ENCODE peak calls at places on chromosomes 5 and 9, in six cellular contexts. I is BE2C; X is ELF-1; P is neural progenitor cell; H is activated CD4-positive, alpha-beta T cell treated with anti-CD3 and anti-CD28 coated beads, Interleukin-2, amount 50 U/mL, for 48 hours; N is HEK293T. B is an unnamed sample.

GRCh38 chr9:97568461-97569275 is 64.5 kb downstream of the TSTD2 start:
- DNase-seq in X (no peak), N (no peak), I (no peak), P (no peak), H (no peak), B (no peak)

GRCh38 chr9:97808415-97808814 is 44.6 kb upstream of the FOXE1 start:
- DNase-seq in N (no peak), P (peak), X (no peak), H (no peak), I (no peak), B (no peak)

GRCh38 chr5:83608122-83608521 is 112.5 kb downstream of the HAPLN1 start:
- DNase-seq in I (peak), X (peak), H (no peak), P (peak), N (peak), B (peak)

GRCh38 chr5:39661026-39661779 is 236.4 kb upstream of the DAB2 start:
- DNase-seq in H (no peak), P (no peak), X (no peak), N (no peak), I (no peak), B (no peak)

GRCh38 chr9:79387091-79387490 is 184.7 kb upstream of the TLE4 start:
- DNase-seq in P (no peak), N (no peak), H (no peak), I (no peak), X (no peak), B (no peak)

GRCh38 chr9:74861773-74862172 is 25.9 kb downstream of the TRPM6 start:
- DNase-seq in N (no peak), I (no peak), P (no peak), H (no peak), X (no peak), B (no peak)

GRCh38 chr5:180049357-180049673 is 22.2 kb downstream of the RNF130 start:
- DNase-seq in I (no peak), N (no peak), H (no peak), P (no peak), X (no peak), B (no peak)

GRCh38 chr5:154740483-154740882 is 14.7 kb upstream of the LARP1 start:
- DNase-seq in I (no peak), X (no peak), N (no peak), P (peak), H (no peak), B (no peak)

GRCh38 chr9:6634441-6634840 is 11.1 kb downstream of the GLDC start:
- DNase-seq in N (no peak), I (no peak), X (no peak), P (no peak), H (no peak), B (no peak)

GRCh38 chr9:120893585-120893857 is 16.5 kb upstream of the PHF19 start:
- DNase-seq in X (no peak), P (no peak), H (no peak), I (no peak), N (no peak), B (no peak)

GRCh38 chr5:127008300-127008975 is 21.9 kb downstream of the MARCHF3 start:
- DNase-seq in H (no peak), N (no peak), I (no peak), X (no peak), P (no peak), B (no peak)

GRCh38 chr9:112198646-112199045 is 23.5 kb upstream of the SUSD1 start:
- DNase-seq in X (no peak), P (no peak), H (no peak), N (no peak), I (no peak), B (no peak)

GRCh38 chr5:76703707-76704106 is 12.2 kb upstream of the F2R start:
- DNase-seq in P (no peak), N (no peak), H (no peak), X (no peak), I (no peak), B (no peak)

GRCh38 chr9:69746859-69747560 is 12.8 kb downstream of the PTAR1 start:
- DNase-seq in N (no peak), H (no peak), P (no peak), X (no peak), I (no peak), B (no peak)

GRCh38 chr5:72273547-72273946 is 46.5 kb downstream of the MRPS27 start:
- DNase-seq in N (no peak), H (no peak), P (no peak), X (no peak), I (no peak), B (no peak)

GRCh38 chr5:150446583-150446982 is 3.0 kb downstream of the RPS14 start:
- DNase-seq in P (no peak), H (no peak), X (no peak), I (no peak), N (no peak), B (no peak)

GRCh38 chr5:68187268-68188055 is 28.1 kb upstream of the PIK3R1 start:
- DNase-seq in P (peak), X (peak), I (no peak), H (no peak), N (no peak), B (peak)

GRCh38 chr9:134728021-134728795 is 86.6 kb downstream of the COL5A1 start:
- DNase-seq in P (no peak), I (no peak), N (no peak), H (no peak), X (no peak), B (no peak)

GRCh38 chr5:125336401-125336800 is 590.0 kb upstream of the ZNF608 start:
- DNase-seq in I (no peak), P (no peak), N (no peak), H (no peak), X (no peak), B (no peak)

GRCh38 chr5:28523887-28524637 is 1485.7 kb upstream of the CDH9 start:
- DNase-seq in H (no peak), X (peak), P (no peak), I (no peak), N (no peak), B (no peak)

GRCh38 chr9:22050924-22051323 is 41.8 kb upstream of the CDKN2B start:
- DNase-seq in P (no peak), X (no peak), N (no peak), I (no peak), H (no peak), B (no peak)

GRCh38 chr5:151288180-151288579 is 15.4 kb downstream of the SLC36A3 start:
- DNase-seq in H (no peak), N (peak), X (peak), I (no peak), P (no peak), B (no peak)

GRCh38 chr5:98767563-98767962 is 5.9 kb upstream of the RGMB start:
- DNase-seq in I (no peak), N (no peak), H (no peak), X (peak), P (peak), B (no peak)

GRCh38 chr5:87099246-87099914 is 168.3 kb upstream of the RASA1 start:
- DNase-seq in N (no peak), P (no peak), H (no peak), X (no peak), I (no peak), B (no peak)

GRCh38 chr5:472076-472655 is 29.2 kb downstream of the EXOC3 start:
- DNase-seq in P (no peak), N (no peak), X (no peak), H (peak), I (peak), B (no peak)

GRCh38 chr5:151740336-151740942 is 18.0 kb downstream of the ATOX1 start:
- DNase-seq in H (peak), P (peak), N (peak), I (peak), X (peak), B (peak)

GRCh38 chr9:91341258-91341746 is 20.4 kb downstream of the AUH start:
- DNase-seq in P (no peak), N (no peak), X (no peak), I (no peak), H (no peak), B (no peak)

GRCh38 chr5:143527808-143528207 is 124.3 kb upstream of the NR3C1 start:
- DNase-seq in X (no peak), N (no peak), P (no peak), I (no peak), H (no peak), B (no peak)

GRCh38 chr9:131762356-131762932 is 22.6 kb upstream of the RAPGEF1 start:
- DNase-seq in I (peak), H (peak), N (peak), P (peak), X (peak), B (peak)